ENCODE peak calls at places on chromosome 3, in seven cellular contexts. B is suprapubic skin, P is stomach, L is ovary, Q is K562, I is transverse colon, H is A549. Z is an unnamed sample.

GRCh38 chr3:195054311-195054710 is 216.6 kb downstream of the XXYLT1 start:
- DNase-seq in B (peak), P (no peak), L (no peak), Q (no peak), I (no peak), H (no peak), Z (no peak)

GRCh38 chr3:8095724-8096123 is 405.9 kb upstream of the LMCD1 start:
- DNase-seq in B (no peak), P (no peak), L (no peak), Q (no peak), I (no peak), H (peak), Z (no peak)

GRCh38 chr3:170078620-170079281 is 41.0 kb downstream of the GPR160 start:
- DNase-seq in B (no peak), P (no peak), L (no peak), Q (no peak), I (no peak), H (no peak), Z (no peak)

GRCh38 chr3:194586839-194587238 is 46.4 kb downstream of the TMEM44 start:
- DNase-seq in B (no peak), P (no peak), L (no peak), Q (no peak), I (no peak), H (no peak), Z (no peak)

GRCh38 chr3:138062626-138063025 is 52.7 kb downstream of the CLDN18 start:
- DNase-seq in B (no peak), P (no peak), L (no peak), Q (no peak), I (no peak), H (no peak), Z (no peak)

GRCh38 chr3:182491571-182491970 is 301.7 kb upstream of the ATP11B start:
- DNase-seq in B (no peak), P (no peak), L (no peak), Q (no peak), I (no peak), H (no peak), Z (no peak)

GRCh38 chr3:156750191-156750873 is 75.8 kb upstream of the LEKR1 start:
- DNase-seq in B (no peak), P (no peak), L (no peak), Q (no peak), I (no peak), H (no peak), Z (no peak)

GRCh38 chr3:126146525-126147146 is 33.8 kb downstream of the ALDH1L1 start:
- DNase-seq in B (peak), P (no peak), L (no peak), Q (no peak), I (peak), H (no peak), Z (no peak)

GRCh38 chr3:13065727-13066126 is 7.5 kb downstream of the IQSEC1 start:
- DNase-seq in B (no peak), P (no peak), L (no peak), Q (no peak), I (no peak), H (no peak), Z (no peak)

GRCh38 chr3:157865449-157865862 is 240.8 kb downstream of the SHOX2 start:
- DNase-seq in B (no peak), P (no peak), L (no peak), Q (peak), I (peak), H (peak), Z (no peak)

GRCh38 chr3:169510378-169510777 is 153.1 kb downstream of the MECOM start:
- DNase-seq in B (no peak), P (no peak), L (no peak), Q (no peak), I (no peak), H (no peak), Z (no peak)

GRCh38 chr3:115974940-115975339 is 351.6 kb downstream of the GAP43 start:
- DNase-seq in B (no peak), P (no peak), L (no peak), Q (no peak), I (no peak), H (no peak), Z (no peak)

GRCh38 chr3:64398431-64398830 is 173.2 kb upstream of the PRICKLE2 start:
- DNase-seq in B (no peak), P (no peak), L (no peak), Q (no peak), I (no peak), H (no peak), Z (no peak)

GRCh38 chr3:173257797-173258196 is 116.8 kb upstream of the SPATA16 start:
- DNase-seq in B (no peak), P (no peak), L (no peak), Q (no peak), I (no peak), H (no peak), Z (no peak)

GRCh38 chr3:53083496-53083895 is 37.6 kb upstream of the SFMBT1 start:
- DNase-seq in B (no peak), P (no peak), L (no peak), Q (no peak), I (no peak), H (no peak), Z (peak)

GRCh38 chr3:87792532-87793321 is 266.1 kb downstream of the CGGBP1 start:
- DNase-seq in B (no peak), P (no peak), L (no peak), Q (peak), I (no peak), H (peak), Z (no peak)

GRCh38 chr3:116425126-116425525 is 20.2 kb downstream of the LSAMP start:
- DNase-seq in B (no peak), P (no peak), L (no peak), Q (no peak), I (no peak), H (no peak), Z (no peak)

DNA sequence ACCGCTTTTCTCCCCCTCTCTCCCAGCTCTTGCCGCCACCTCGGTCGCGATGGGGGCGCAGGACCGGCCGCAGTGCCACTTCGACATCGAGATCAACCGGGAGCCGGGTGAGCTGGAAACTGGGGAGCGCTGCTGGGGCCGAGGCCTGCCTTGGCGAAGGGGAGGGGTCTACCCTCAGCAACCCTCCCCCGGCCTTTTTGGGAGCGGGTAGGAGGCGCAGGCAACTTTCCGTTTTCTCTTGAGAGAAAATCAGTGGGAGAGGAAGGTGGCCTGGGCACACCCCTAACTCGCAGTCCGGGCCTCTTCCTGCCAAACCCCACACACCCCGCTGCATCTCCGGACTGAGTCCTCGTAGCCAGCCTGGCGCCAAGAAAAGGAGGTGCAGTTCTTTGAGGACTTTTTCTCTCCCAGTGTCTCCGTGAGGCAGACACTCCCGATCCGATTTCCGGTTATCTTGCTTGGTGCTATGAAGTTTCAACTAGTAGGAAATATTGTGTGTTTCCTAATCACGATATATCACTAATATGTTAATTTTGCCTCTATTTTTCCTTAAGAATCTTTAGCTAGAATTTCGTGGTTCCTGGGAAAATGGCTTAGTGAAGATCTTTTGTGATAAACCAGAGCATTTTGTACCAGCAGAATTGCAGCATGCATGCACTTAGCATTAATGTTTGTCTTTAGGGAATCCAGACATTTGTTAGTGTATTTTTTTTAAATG is 631 bp downstream of the NKTR start:
- DNase-seq in B (peak), P (peak), L (peak), Q (no peak), I (peak), H (peak), Z (peak)
- TF ChIP-seq CTCF in B (no peak), P (peak), L (no peak), Q (no peak), I (peak), H (no peak), Z (peak)

DNA sequence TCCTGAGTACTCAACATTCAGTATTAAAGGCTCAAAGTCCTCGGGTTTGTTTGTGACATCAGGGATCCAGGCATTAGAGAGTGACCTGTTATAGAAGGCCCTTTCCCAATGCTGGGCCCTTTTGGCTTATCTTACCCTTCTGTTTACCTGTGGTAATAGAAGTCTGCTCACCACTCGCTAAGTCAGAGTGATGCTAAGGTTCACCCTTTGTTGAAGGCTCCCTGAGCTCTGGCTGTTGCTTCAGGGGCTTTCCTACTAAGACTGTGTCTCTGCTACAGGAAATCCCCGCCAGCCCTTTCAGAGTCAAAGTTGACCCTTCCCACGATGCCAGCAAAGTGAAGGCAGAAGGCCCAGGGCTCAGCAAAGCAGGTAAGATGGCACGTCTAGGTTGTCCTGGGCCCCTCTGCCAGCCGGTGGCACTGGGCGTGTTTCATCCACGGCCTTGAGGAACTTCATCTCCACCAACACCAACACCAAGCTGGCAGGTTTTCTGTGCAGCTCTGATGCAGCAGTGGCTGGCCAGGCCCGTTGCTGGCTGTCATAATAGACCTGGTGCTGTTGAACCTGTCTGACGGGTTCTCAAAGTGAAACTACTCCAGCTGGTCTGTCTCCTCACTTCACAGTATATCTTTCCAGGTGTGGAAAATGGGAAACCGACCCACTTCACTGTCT is 99.1 kb downstream of the DNASE1L3 start:
- DNase-seq in B (peak), P (peak), L (no peak), Q (no peak), I (peak), H (no peak), Z (no peak)
- TF ChIP-seq EP300 in B (no peak), P (no peak), L (no peak), Q (no peak), I (peak), H (no peak), Z (no peak)

DNA sequence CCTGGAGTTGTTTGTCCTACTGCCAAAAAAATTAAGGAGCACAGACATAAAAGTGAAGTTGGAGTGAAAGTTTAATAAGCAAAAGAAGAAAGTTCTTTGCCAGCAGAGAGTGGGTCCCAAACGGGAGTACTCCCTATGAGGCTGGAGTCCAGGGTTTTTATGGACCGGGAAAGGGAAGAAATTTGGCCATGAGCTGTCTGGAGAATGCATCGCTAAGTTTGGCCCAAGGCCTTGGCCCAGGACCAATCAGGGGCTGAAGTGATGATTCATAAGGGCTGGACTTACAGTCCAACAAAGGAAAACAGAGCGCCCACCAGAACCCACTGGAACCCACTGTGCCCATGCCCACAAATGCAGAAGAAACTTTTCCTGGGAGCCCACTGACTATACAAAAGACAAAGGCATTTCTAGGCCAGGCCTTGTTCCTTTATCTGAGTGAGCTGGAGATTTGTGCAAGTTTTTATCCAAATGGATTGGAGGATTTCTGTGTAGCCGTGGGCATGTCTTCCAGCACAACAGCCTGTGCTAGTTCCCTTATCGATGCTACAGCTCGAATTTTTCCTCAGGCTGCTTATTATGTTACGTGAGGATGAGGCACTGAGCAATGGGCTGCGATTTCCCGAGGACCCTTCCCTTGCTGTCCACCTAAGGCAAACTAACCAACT is 1561.7 kb downstream of the OTOL1 start:
- DNase-seq in B (no peak), P (no peak), L (no peak), Q (no peak), I (no peak), H (no peak), Z (no peak)
- H3K27ac ChIP-seq in B (no peak), P (no peak), L (no peak), Q (no peak), I (no peak), H (no peak), Z (no peak)

GRCh38 chr3:11735638-11736037 is 91.9 kb upstream of the VGLL4 start:
- DNase-seq in B (no peak), P (peak), L (no peak), Q (no peak), I (peak), H (no peak), Z (no peak)
- TF ChIP-seq CTCF in B (no peak), P (no peak), L (no peak), Q (no peak), I (no peak), H (no peak), Z (no peak)

GRCh38 chr3:127172670-127173515 is 20.0 kb upstream of the PRR23E start:
- DNase-seq in B (no peak), P (no peak), L (no peak), Q (no peak), I (no peak), H (no peak), Z (no peak)
- TF ChIP-seq EP300 in B (no peak), P (no peak), L (no peak), Q (no peak), I (no peak), H (no peak), Z (no peak)

Z was measured in tibial nerve.